ENCODE peak calls at places on chromosomes 2 and 18, in ten cellular contexts. One of them, this sample, is unnamed.

GRCh38 chr18:10122116-10122515 is 208.3 kb downstream of the VAPA start:
- DNase-seq in HCT116: no peak
- DNase-seq in adrenal gland: no peak
- DNase-seq in IMR-90: peak; percentile 86
- DNase-seq in ovary: no peak
- DNase-seq in uterus: no peak
- DNase-seq in body of pancreas: peak; percentile 43
- DNase-seq in thyroid gland: peak; percentile 60
- DNase-seq in prostate gland: no peak
- DNase-seq in transverse colon: no peak
- DNase-seq in this sample: no peak

GRCh38 chr18:3207565-3207964 is 12.2 kb downstream of the MYOM1 start:
- DNase-seq in prostate gland: no peak
- DNase-seq in ovary: no peak
- DNase-seq in HCT116: peak; percentile 22
- DNase-seq in adrenal gland: no peak
- DNase-seq in thyroid gland: no peak
- DNase-seq in IMR-90: peak; percentile 20
- DNase-seq in body of pancreas: peak; percentile 29
- DNase-seq in uterus: no peak
- DNase-seq in transverse colon: no peak
- DNase-seq in this sample: no peak

GRCh38 chr2:102480796-102481195 is 7.8 kb downstream of the SLC9A4 start:
- DNase-seq in body of pancreas: no peak
- DNase-seq in thyroid gland: no peak
- DNase-seq in IMR-90: no peak
- DNase-seq in ovary: no peak
- DNase-seq in prostate gland: no peak
- DNase-seq in adrenal gland: no peak
- DNase-seq in uterus: no peak
- DNase-seq in transverse colon: no peak
- DNase-seq in HCT116: no peak
- DNase-seq in this sample: no peak

GRCh38 chr18:8513249-8513648 is 96.0 kb upstream of the RAB12 start:
- DNase-seq in transverse colon: no peak
- DNase-seq in prostate gland: no peak
- DNase-seq in ovary: no peak
- DNase-seq in thyroid gland: no peak
- DNase-seq in uterus: no peak
- DNase-seq in HCT116: no peak
- DNase-seq in body of pancreas: no peak
- DNase-seq in adrenal gland: no peak
- DNase-seq in IMR-90: no peak
- DNase-seq in this sample: no peak

GRCh38 chr2:138306626-138307025 is 194.9 kb upstream of the SPOPL start:
- DNase-seq in uterus: no peak
- DNase-seq in prostate gland: no peak
- DNase-seq in HCT116: no peak
- DNase-seq in adrenal gland: no peak
- DNase-seq in IMR-90: no peak
- DNase-seq in thyroid gland: no peak
- DNase-seq in ovary: no peak
- DNase-seq in transverse colon: no peak
- DNase-seq in body of pancreas: no peak
- DNase-seq in this sample: no peak

GRCh38 chr18:79400591-79401381 is 5.1 kb downstream of the NFATC1 start:
- DNase-seq in body of pancreas: no peak
- DNase-seq in IMR-90: no peak
- DNase-seq in uterus: no peak
- DNase-seq in HCT116: no peak
- DNase-seq in ovary: no peak
- DNase-seq in thyroid gland: no peak
- DNase-seq in prostate gland: no peak
- DNase-seq in transverse colon: no peak
- DNase-seq in adrenal gland: no peak
- DNase-seq in this sample: no peak

GRCh38 chr2:28623582-28624405 is 127.8 kb upstream of the PPP1CB start:
- DNase-seq in prostate gland: no peak
- DNase-seq in uterus: no peak
- DNase-seq in HCT116: no peak
- DNase-seq in IMR-90: no peak
- DNase-seq in body of pancreas: no peak
- DNase-seq in adrenal gland: no peak
- DNase-seq in ovary: no peak
- DNase-seq in thyroid gland: no peak
- DNase-seq in transverse colon: peak; percentile 75
- DNase-seq in this sample: no peak

GRCh38 chr2:233503947-233504637 is 62.5 kb downstream of the USP40 start:
- DNase-seq in HCT116: no peak
- DNase-seq in thyroid gland: no peak
- DNase-seq in prostate gland: no peak
- DNase-seq in ovary: no peak
- DNase-seq in body of pancreas: no peak
- DNase-seq in IMR-90: no peak
- DNase-seq in uterus: no peak
- DNase-seq in transverse colon: no peak
- DNase-seq in adrenal gland: no peak
- DNase-seq in this sample: no peak

GRCh38 chr2:95401480-95401879 is 1.0 kb upstream of the FAHD2A start:
- DNase-seq in thyroid gland: no peak
- DNase-seq in prostate gland: no peak
- DNase-seq in body of pancreas: no peak
- DNase-seq in ovary: no peak
- DNase-seq in adrenal gland: no peak
- DNase-seq in uterus: no peak
- DNase-seq in HCT116: no peak
- DNase-seq in transverse colon: no peak
- DNase-seq in IMR-90: no peak
- DNase-seq in this sample: no peak

GRCh38 chr2:95399061-95399460 is 3.4 kb upstream of the FAHD2A start:
- DNase-seq in ovary: no peak
- DNase-seq in adrenal gland: no peak
- DNase-seq in thyroid gland: no peak
- DNase-seq in HCT116: no peak
- DNase-seq in prostate gland: no peak
- DNase-seq in transverse colon: no peak
- DNase-seq in IMR-90: no peak
- DNase-seq in body of pancreas: no peak
- DNase-seq in uterus: no peak
- DNase-seq in this sample: no peak

DNA sequence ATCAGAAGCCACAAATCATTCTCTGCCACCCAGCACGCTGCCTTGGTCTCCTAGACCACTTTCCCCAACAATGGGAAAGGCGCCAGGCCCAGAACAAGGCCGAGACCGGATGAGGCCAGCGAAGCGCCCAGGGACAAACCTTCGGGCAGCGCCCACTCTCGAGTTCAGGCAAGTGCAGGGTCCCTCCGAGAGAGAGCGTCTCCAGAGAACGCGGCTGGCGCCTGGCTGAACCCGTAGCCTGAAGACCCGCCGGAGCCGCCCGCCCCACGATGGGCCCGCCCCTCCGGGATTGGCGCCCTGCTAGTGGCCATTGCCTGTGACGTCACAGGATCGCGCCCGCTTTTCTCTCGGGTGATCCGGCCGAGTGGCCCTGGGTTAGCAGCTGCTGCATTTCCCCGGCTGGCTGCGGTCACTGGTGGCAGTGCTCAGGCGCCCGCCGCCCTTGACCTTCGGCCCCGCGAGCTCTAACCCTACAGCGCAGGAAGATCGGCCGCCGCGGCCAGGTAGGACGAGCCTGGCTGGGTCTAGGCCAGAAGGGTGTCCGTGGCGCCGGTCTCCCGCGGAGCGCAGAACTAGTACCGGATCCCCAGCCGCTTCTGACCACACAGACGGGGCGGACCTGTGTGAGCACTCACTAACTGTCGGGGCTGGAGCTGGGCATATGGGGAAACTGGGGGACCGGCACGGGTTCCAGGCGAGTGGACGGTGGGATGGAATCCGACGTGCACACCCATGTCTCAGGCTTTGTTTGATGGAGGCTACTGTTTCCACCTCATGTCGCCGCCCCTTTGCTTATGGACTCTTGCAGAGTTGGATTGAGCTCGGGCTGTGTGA is at the start of gene FAHD2A:
- DNase-seq in prostate gland: peak; percentile 95
- DNase-seq in transverse colon: peak; percentile 98
- DNase-seq in uterus: peak; percentile 95
- DNase-seq in HCT116: peak; percentile 67
- DNase-seq in ovary: peak; percentile 96
- DNase-seq in thyroid gland: peak; percentile 99
- DNase-seq in body of pancreas: peak; percentile 98
- DNase-seq in adrenal gland: peak; percentile 97
- DNase-seq in IMR-90: peak; percentile 84
- DNase-seq in this sample: peak; percentile 98
- TF ChIP-seq POLR2A in prostate gland: peak; percentile 69
- TF ChIP-seq POLR2A in transverse colon: peak; percentile 89
- TF ChIP-seq POLR2A in uterus: peak; percentile 27
- TF ChIP-seq POLR2A in HCT116: peak; percentile 40
- TF ChIP-seq POLR2A in ovary: peak; percentile 60
- TF ChIP-seq POLR2A in thyroid gland: no peak
- TF ChIP-seq POLR2A in body of pancreas: peak; percentile 80
- TF ChIP-seq POLR2A in adrenal gland: no peak
- TF ChIP-seq POLR2A in IMR-90: peak; percentile 65
- TF ChIP-seq POLR2A in this sample: no peak

DNA sequence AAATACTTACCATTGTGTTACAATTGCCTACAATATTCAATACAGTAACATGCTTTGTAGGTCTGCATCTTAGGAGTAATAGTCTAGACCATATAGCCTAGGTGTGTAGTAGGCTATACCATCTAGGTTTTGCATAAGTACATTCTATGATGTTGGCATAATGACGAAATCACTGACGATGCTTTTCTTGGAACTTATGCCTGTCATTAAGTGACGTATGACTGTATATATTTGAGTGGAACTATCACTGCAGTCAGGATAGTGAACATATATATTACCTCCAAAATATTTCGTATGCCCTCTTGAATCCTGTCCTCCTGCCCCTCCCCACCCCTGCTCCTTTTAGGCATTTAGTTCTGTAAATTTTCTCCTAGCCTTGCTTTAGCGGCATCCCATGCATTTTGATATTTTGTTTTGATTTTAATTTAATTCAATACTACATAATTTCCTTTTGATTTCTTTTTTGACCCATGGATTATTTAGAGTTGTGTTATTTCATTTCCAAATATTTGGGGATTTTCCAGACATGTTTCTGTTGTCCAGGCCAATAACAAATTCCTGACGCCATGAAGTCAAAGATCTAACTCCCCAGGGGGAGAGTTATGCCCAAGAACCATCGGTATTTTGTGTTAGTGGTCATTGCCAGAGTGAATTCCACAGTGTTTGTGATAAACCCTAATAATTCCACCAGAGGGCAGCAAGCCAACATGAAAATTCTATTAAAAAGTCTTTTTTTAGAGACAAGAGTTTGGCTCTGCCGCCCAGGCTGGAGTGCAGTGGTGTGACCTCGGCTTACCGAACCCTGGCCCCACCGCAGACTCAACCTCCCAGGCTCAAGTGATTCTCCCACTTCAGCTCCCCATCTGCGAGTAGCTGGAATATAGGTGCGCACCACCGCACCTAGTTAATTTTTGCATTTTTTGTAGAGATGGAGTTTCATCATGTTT is 24.2 kb upstream of the CASP8 start:
- DNase-seq in HCT116: no peak
- DNase-seq in adrenal gland: peak; percentile 75
- DNase-seq in transverse colon: peak; percentile 37
- DNase-seq in thyroid gland: peak; percentile 57
- DNase-seq in prostate gland: peak; percentile 51
- DNase-seq in IMR-90: peak; percentile 78
- DNase-seq in body of pancreas: peak; percentile 60
- DNase-seq in uterus: peak; percentile 44
- DNase-seq in ovary: peak; percentile 48
- DNase-seq in this sample: peak; percentile 79
- H3K4me3 ChIP-seq in HCT116: no peak overlapping the region
- H3K4me3 ChIP-seq in adrenal gland: no peak overlapping the region
- H3K4me3 ChIP-seq in transverse colon: no peak overlapping the region
- H3K4me3 ChIP-seq in thyroid gland: no peak overlapping the region
- H3K4me3 ChIP-seq in prostate gland: no peak overlapping the region
- H3K4me3 ChIP-seq in IMR-90: no peak overlapping the region
- H3K4me3 ChIP-seq in body of pancreas: no peak overlapping the region
- H3K4me3 ChIP-seq in uterus: no peak overlapping the region
- H3K4me3 ChIP-seq in ovary: no peak overlapping the region
- H3K4me3 ChIP-seq in this sample: no peak overlapping the region

GRCh38 chr18:21085579-21086161 is 25.9 kb downstream of the ROCK1 start:
- DNase-seq in prostate gland: no peak
- DNase-seq in transverse colon: no peak
- DNase-seq in thyroid gland: no peak
- DNase-seq in ovary: no peak
- DNase-seq in adrenal gland: no peak
- DNase-seq in uterus: no peak
- DNase-seq in body of pancreas: no peak
- DNase-seq in IMR-90: peak; percentile 8
- DNase-seq in HCT116: no peak
- DNase-seq in this sample: no peak

GRCh38 chr18:21093133-21093532 is 18.5 kb downstream of the ROCK1 start:
- DNase-seq in uterus: no peak
- DNase-seq in transverse colon: no peak
- DNase-seq in prostate gland: no peak
- DNase-seq in IMR-90: no peak
- DNase-seq in HCT116: no peak
- DNase-seq in ovary: no peak
- DNase-seq in adrenal gland: no peak
- DNase-seq in body of pancreas: no peak
- DNase-seq in thyroid gland: no peak
- DNase-seq in this sample: no peak

GRCh38 chr18:21090680-21091079 is 20.9 kb downstream of the ROCK1 start:
- DNase-seq in thyroid gland: no peak
- DNase-seq in prostate gland: no peak
- DNase-seq in body of pancreas: no peak
- DNase-seq in transverse colon: no peak
- DNase-seq in HCT116: no peak
- DNase-seq in uterus: no peak
- DNase-seq in ovary: no peak
- DNase-seq in adrenal gland: no peak
- DNase-seq in IMR-90: no peak
- DNase-seq in this sample: no peak
- H3K9me3 ChIP-seq in thyroid gland: no peaks in the 10 kb centered on the region
- H3K9me3 ChIP-seq in prostate gland: no peaks in the 10 kb centered on the region
- H3K9me3 ChIP-seq in body of pancreas: no peaks in the 10 kb centered on the region
- H3K9me3 ChIP-seq in transverse colon: no peaks in the 10 kb centered on the region
- H3K9me3 ChIP-seq in HCT116: no peaks in the 10 kb centered on the region
- H3K9me3 ChIP-seq in uterus: no peaks in the 10 kb centered on the region
- H3K9me3 ChIP-seq in ovary: no peaks in the 10 kb centered on the region
- H3K9me3 ChIP-seq in adrenal gland: no peaks in the 10 kb centered on the region
- H3K9me3 ChIP-seq in IMR-90: no peaks in the 10 kb centered on the region
- H3K9me3 ChIP-seq in this sample: no peaks in the 10 kb centered on the region

DNA sequence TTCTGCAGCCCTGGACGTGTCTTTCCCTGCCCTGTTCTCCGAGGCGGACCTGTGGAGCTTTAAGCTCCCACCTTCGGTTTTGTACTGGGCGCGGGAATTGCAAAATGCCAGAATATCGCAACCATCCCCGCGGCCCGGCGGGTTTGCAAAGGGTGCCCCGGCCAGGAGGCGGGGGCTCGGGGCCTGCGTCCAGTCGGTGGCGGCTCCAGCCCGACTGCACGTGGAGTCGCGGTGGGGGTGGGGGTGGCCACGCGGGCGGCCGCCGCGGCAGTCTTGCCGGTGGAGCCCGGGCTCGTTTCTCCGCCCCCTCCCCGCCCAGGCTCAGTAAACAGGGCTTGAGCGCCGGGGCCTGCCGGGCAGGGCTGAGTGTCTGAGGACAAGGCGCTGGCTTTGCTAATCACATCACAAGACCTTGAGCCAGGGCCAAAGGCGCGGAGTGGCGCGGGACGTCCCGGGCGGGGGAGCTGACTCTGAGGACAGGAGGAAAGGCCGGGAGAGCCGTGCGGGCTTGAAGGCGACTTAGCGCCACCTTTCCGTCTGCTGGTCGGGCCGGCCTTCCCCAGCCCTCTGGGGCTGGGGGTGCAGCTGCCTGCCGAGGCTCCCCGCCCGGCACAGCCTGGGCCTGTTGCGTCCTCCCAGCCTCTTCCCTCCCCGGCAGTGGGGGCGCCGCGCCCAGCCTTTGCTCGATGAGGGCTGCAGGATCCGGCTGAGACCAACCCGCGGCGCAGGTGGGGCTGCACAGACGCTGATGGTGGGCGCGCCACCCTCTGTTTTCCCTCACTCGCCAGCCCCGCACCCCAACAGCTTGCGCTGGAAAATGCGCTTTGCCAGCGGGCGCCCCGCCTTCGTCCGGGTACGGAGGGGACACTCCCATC is 786 bp upstream of the ZFP36L2 start:
- DNase-seq in uterus: peak; percentile 93
- DNase-seq in ovary: peak; percentile 90
- DNase-seq in thyroid gland: peak; percentile 98
- DNase-seq in adrenal gland: peak; percentile 97
- DNase-seq in IMR-90: peak; percentile 68
- DNase-seq in body of pancreas: peak; percentile 99
- DNase-seq in HCT116: peak; percentile 47
- DNase-seq in prostate gland: peak; percentile 97
- DNase-seq in transverse colon: peak; percentile 96
- DNase-seq in this sample: peak; percentile 96
- TF ChIP-seq POLR2A in uterus: no peak
- TF ChIP-seq POLR2A in ovary: peak; percentile 48
- TF ChIP-seq POLR2A in thyroid gland: peak; percentile 64
- TF ChIP-seq POLR2A in adrenal gland: peak; percentile 53
- TF ChIP-seq POLR2A in IMR-90: no peak
- TF ChIP-seq POLR2A in body of pancreas: no peak
- TF ChIP-seq POLR2A in HCT116: no peak
- TF ChIP-seq POLR2A in prostate gland: peak; percentile 54
- TF ChIP-seq POLR2A in transverse colon: peak; percentile 16
- TF ChIP-seq POLR2A in this sample: no peak